ENCODE peak calls at places on chromosomes 11 and 22, in four cellular contexts. Q is T follicular helper cell, W is AML-193, S is T-helper 2 cell. Z is an unnamed sample.

GRCh38 chr11:61474234-61474633 is 34.3 kb upstream of the LRRC10B start:
- DNase-seq in Q (no peak), W (no peak), S (no peak), Z (no peak)

GRCh38 chr22:48744967-48745841 is 1082.5 kb downstream of the BRD1 start:
- DNase-seq in Q (no peak), W (no peak), S (no peak), Z (no peak)

GRCh38 chr11:22516136-22516535 is 109.5 kb downstream of the FANCF start:
- DNase-seq in Q (no peak), S (no peak), W (no peak), Z (no peak)

GRCh38 chr11:102912482-102912830 is 37.7 kb upstream of the MMP12 start:
- DNase-seq in S (no peak), W (no peak), Q (no peak), Z (no peak)

GRCh38 chr11:5620606-5621521 is 3.9 kb upstream of the TRIM34 start:
- DNase-seq in Q (no peak), S (no peak), W (no peak), Z (no peak)

GRCh38 chr11:10413268-10413667 is 41.8 kb upstream of the AMPD3 start:
- DNase-seq in Q (peak), S (peak), W (peak), Z (peak)

GRCh38 chr22:25484498-25484897 is 80.0 kb upstream of the GRK3 start:
- DNase-seq in S (peak), Q (no peak), W (no peak), Z (no peak)

GRCh38 chr11:129639300-129639699 is 176.3 kb upstream of the TMEM45B start:
- DNase-seq in S (peak), Q (no peak), W (no peak), Z (no peak)

GRCh38 chr11:109552376-109552775 is 130.4 kb downstream of the C11orf87 start:
- DNase-seq in Q (no peak), S (no peak), W (no peak), Z (no peak)

Z was measured in effector memory CD8-positive, alpha-beta T cell.